ENCODE peak calls at places on chromosomes 1 and 21, in seven cellular contexts. Q is kidney; K is CD8-positive, alpha-beta T cell; W is ovary; G is hepatocyte; T is PC-9; F is upper lobe of right lung. E is an unnamed sample.

GRCh38 chr1:167263784-167264464 is 43.2 kb downstream of the POU2F1 start:
- DNase-seq in F (no peak), G (no peak), Q (no peak), W (no peak), T (peak; percentile 39), K (no peak), E (peak; percentile 9)

GRCh38 chr1:59298178-59298583 is 1.3 kb downstream of the FGGY start:
- DNase-seq in G (no peak), T (no peak), F (no peak), Q (peak; percentile 93), W (peak; percentile 72), K (no peak), E (no peak)

GRCh38 chr1:81453345-81453703 is 347.4 kb upstream of the ADGRL2 start:
- DNase-seq in T (no peak), G (peak; percentile 34), F (no peak), W (no peak), K (no peak), Q (no peak), E (no peak)

GRCh38 chr1:2601721-2602303 is 15.2 kb downstream of the PRXL2B start:
- DNase-seq in G (no peak), K (no peak), Q (no peak), T (no peak), F (peak; percentile 46), W (no peak), E (no peak)

GRCh38 chr1:193558491-193559028 is 372.1 kb upstream of the B3GALT2 start:
- DNase-seq in T (no peak), K (no peak), W (no peak), Q (no peak), F (no peak), G (no peak), E (no peak)

GRCh38 chr1:198271467-198271866 is 114.7 kb downstream of the NEK7 start:
- DNase-seq in W (no peak), T (no peak), G (no peak), K (no peak), Q (no peak), F (no peak), E (no peak)

GRCh38 chr1:69123486-69123885 is 444.2 kb upstream of the LRRC7 start:
- DNase-seq in W (no peak), T (peak; percentile 5), F (no peak), Q (no peak), K (no peak), G (no peak), E (no peak)

GRCh38 chr1:32998009-32998555 is 33.5 kb upstream of the RNF19B start:
- DNase-seq in W (no peak), F (no peak), Q (no peak), K (no peak), T (no peak), G (no peak), E (no peak)

GRCh38 chr1:166933137-166933536 is 42.2 kb downstream of the ILDR2 start:
- DNase-seq in G (no peak), K (no peak), W (no peak), Q (no peak), F (no peak), T (no peak), E (no peak)

GRCh38 chr1:218397752-218398339 is 52.7 kb downstream of the TGFB2 start:
- DNase-seq in K (no peak), T (peak; percentile 53), F (no peak), W (no peak), G (peak; percentile 34), Q (no peak), E (no peak)

GRCh38 chr1:36991551-36991950 is 42.8 kb downstream of the GRIK3 start:
- DNase-seq in G (no peak), T (no peak), K (no peak), F (no peak), Q (no peak), W (no peak), E (no peak)

GRCh38 chr1:12518956-12519707 is 98.9 kb downstream of the DHRS3 start:
- DNase-seq in K (no peak), Q (peak; percentile 86), G (peak; percentile 61), F (no peak), T (no peak), W (peak; percentile 73), E (no peak)

GRCh38 chr1:220711086-220711809 is 21.1 kb downstream of the C1orf115 start:
- DNase-seq in W (no peak), F (no peak), Q (no peak), T (no peak), K (no peak), G (no peak), E (no peak)

GRCh38 chr1:57672741-57673140 is 248.9 kb upstream of the DAB1 start:
- DNase-seq in F (no peak), Q (no peak), G (no peak), W (no peak), K (no peak), T (no peak), E (no peak)

GRCh38 chr1:207336559-207337467 is 15.3 kb downstream of the CD55 start:
- DNase-seq in W (no peak), F (no peak), K (no peak), G (peak; percentile 50), Q (no peak), T (peak; percentile 74), E (no peak)

GRCh38 chr1:201377611-201378092 is at the start of gene TNNT2:
- DNase-seq in W (no peak), G (peak; percentile 53), Q (no peak), K (no peak), T (no peak), F (no peak), E (no peak)

GRCh38 chr1:149884433-149885363 is 14.7 kb upstream of the BOLA1 start:
- DNase-seq in W (no peak), G (peak; percentile 28), F (no peak), T (peak; percentile 52), K (no peak), Q (no peak), E (no peak)

GRCh38 chr1:243346016-243346415 is 90.2 kb downstream of the SDCCAG8 start:
- DNase-seq in W (no peak), T (no peak), F (no peak), Q (no peak), G (no peak), K (no peak), E (no peak)

GRCh38 chr1:156119503-156120209 is 5.1 kb downstream of the LMNA start:
- DNase-seq in G (peak; percentile 75), W (peak; percentile 40), Q (peak; percentile 79), K (no peak), T (peak; percentile 61), F (no peak), E (no peak)

GRCh38 chr21:38525454-38525853 is 27.2 kb upstream of the ERG start:
- DNase-seq in Q (no peak), F (no peak), T (no peak), G (no peak), K (no peak), W (no peak), E (no peak)

GRCh38 chr21:29078884-29079765 is 5.7 kb upstream of the CCT8 start:
- DNase-seq in K (no peak), G (no peak), T (no peak), Q (no peak), F (no peak), W (no peak), E (no peak)

GRCh38 chr1:109894823-109895719 is 15.6 kb upstream of the CSF1 start:
- DNase-seq in W (no peak), K (no peak), G (no peak), T (no peak), F (no peak), Q (no peak), E (no peak)

GRCh38 chr1:180881806-180882509 is 30.7 kb upstream of the KIAA1614 start:
- DNase-seq in W (no peak), F (no peak), Q (no peak), T (peak; percentile 53), G (peak; percentile 71), K (no peak), E (no peak)

GRCh38 chr1:14910947-14911721 is 242.4 kb upstream of the TMEM51 start:
- DNase-seq in G (no peak), W (no peak), T (peak; percentile 51), F (no peak), Q (peak; percentile 86), K (no peak), E (no peak)

GRCh38 chr1:184945678-184946412 is 28.5 kb downstream of the NIBAN1 start:
- DNase-seq in T (no peak), G (no peak), F (no peak), W (no peak), Q (no peak), K (no peak), E (no peak)

GRCh38 chr1:224113545-224113917 is 380 bp upstream of the FBXO28 start:
- DNase-seq in Q (no peak), K (no peak), G (no peak), F (no peak), W (no peak), T (no peak), E (no peak)
- H3K27ac ChIP-seq in Q (peak overlapping the region; percentile 90), K (peak overlapping the region; percentile 94), G (peak overlapping the region; percentile 96), F (peak overlapping the region; percentile 95), W (peak overlapping the region; percentile 83), T (no peak overlapping the region), E (peak overlapping the region; percentile 89)

GRCh38 chr1:77639557-77640069 is 42.8 kb downstream of the ZZZ3 start:
- DNase-seq in T (no peak), K (no peak), Q (no peak), F (no peak), W (no peak), G (no peak), E (no peak)

GRCh38 chr1:77631751-77632150 is 50.7 kb downstream of the ZZZ3 start:
- DNase-seq in K (no peak), W (no peak), T (no peak), G (no peak), F (no peak), Q (no peak), E (no peak)

GRCh38 chr1:77632216-77632615 is 50.2 kb downstream of the ZZZ3 start:
- DNase-seq in Q (no peak), G (no peak), W (no peak), F (no peak), T (no peak), K (no peak), E (no peak)

GRCh38 chr1:77639056-77639455 is 43.4 kb downstream of the ZZZ3 start:
- DNase-seq in G (no peak), F (no peak), K (no peak), T (peak; percentile 47), W (no peak), Q (no peak), E (no peak)

GRCh38 chr1:77636864-77637263 is 45.6 kb downstream of the ZZZ3 start:
- DNase-seq in K (no peak), W (no peak), F (no peak), T (no peak), Q (no peak), G (no peak), E (no peak)
- H3K36me3 ChIP-seq in K (peaks cover 18% of the 10 kb centered on the region), W (no peaks in the 10 kb centered on the region), F (peaks cover 23% of the 10 kb centered on the region), T (peaks cover 37% of the 10 kb centered on the region), Q (peaks cover 9% of the 10 kb centered on the region), G (no peaks in the 10 kb centered on the region), E (peaks cover 9% of the 10 kb centered on the region)

GRCh38 chr1:63787875-63788274 is 14.1 kb downstream of the ROR1 start:
- DNase-seq in K (no peak), G (no peak), F (no peak), T (no peak), Q (no peak), W (no peak), E (no peak)
- H3K4me1 ChIP-seq in K (no peaks in the 10 kb centered on the region), G (no peaks in the 10 kb centered on the region), F (peaks cover 9% of the 10 kb centered on the region), T (peaks cover 16% of the 10 kb centered on the region), Q (peaks cover 6% of the 10 kb centered on the region), W (peaks cover 1% of the 10 kb centered on the region), E (no peaks in the 10 kb centered on the region)

DNA sequence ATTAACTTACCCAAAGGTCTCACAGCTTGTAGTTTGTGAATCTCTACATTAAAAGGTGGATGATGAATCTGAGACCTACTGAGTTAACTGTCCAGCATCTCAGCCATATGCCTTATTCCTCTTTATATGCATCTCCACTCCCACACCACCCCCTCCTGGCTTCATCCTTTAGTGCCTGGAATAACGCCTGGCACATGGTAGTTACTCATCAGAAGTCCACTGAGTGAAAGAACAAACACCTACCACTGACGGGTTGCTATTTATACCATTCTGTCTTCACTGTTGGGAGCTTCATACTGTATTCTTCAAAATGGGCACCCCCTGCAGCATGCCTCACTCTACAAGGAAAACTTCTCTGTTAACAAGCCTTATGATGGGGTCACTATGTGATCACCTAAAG is at the start of gene LRRC53:
- DNase-seq in F (no peak), T (no peak), Q (no peak), K (no peak), W (no peak), G (no peak), E (no peak)
- H3K27ac ChIP-seq in F (no peak within 1 kb of the TSS), T (no peak within 1 kb of the TSS), Q (no peak within 1 kb of the TSS), K (no peak within 1 kb of the TSS), W (no peak within 1 kb of the TSS), G (no peak within 1 kb of the TSS), E (no peak within 1 kb of the TSS)

E was measured in CD8-positive, alpha-beta memory T cell.